ENCODE peak calls at places on chromosomes 2 and 18, in four cellular contexts. L, Y, N and W are unnamed samples.
A peak's percentile ranks its signal among the peaks of the same experiment; 100 is the strongest.

GRCh38 chr2:144524190-144524957 is 4.5 kb upstream of the ZEB2 start:
- DNase-seq in L (peak; percentile 65), Y (peak; percentile 73), N (peak; percentile 78), W (no peak)

GRCh38 chr2:72013726-72014125 is 133.9 kb downstream of the CYP26B1 start:
- DNase-seq in L (no peak), Y (no peak), N (no peak), W (no peak)

GRCh38 chr18:29512203-29512602 is 1335.3 kb upstream of the CDH2 start:
- DNase-seq in L (no peak), Y (no peak), N (no peak), W (no peak)

GRCh38 chr2:215419769-215420470 is 15.9 kb downstream of the FN1 start:
- DNase-seq in L (no peak), Y (no peak), N (no peak), W (no peak)

GRCh38 chr2:46827274-46827930 is 88.2 kb downstream of the MCFD2 start:
- DNase-seq in L (no peak), Y (no peak), N (no peak), W (no peak)

GRCh38 chr2:227228061-227228667 is 63.7 kb downstream of the COL4A3 start:
- DNase-seq in L (no peak), Y (peak; percentile 76), N (no peak), W (peak; percentile 71)

GRCh38 chr2:170715932-170716777 is 1.0 kb downstream of the SP5 start:
- DNase-seq in L (peak; percentile 57), Y (no peak), N (no peak), W (no peak)

GRCh38 chr2:105361132-105361889 is 24.0 kb downstream of the C2orf49 start:
- DNase-seq in L (no peak), Y (no peak), N (no peak), W (no peak)

GRCh38 chr2:240236217-240237111 is 96.0 kb upstream of the OTOS start:
- DNase-seq in L (peak; percentile 36), Y (peak; percentile 82), N (peak; percentile 62), W (no peak)

GRCh38 chr2:176997074-176997791 is 215.4 kb upstream of the HNRNPA3 start:
- DNase-seq in L (no peak), Y (no peak), N (no peak), W (peak; percentile 59)

GRCh38 chr2:163715199-163715598 is 20.6 kb downstream of the FIGN start:
- DNase-seq in L (no peak), Y (no peak), N (peak; percentile 24), W (no peak)

GRCh38 chr18:78890388-78890787 is 89.2 kb upstream of the SALL3 start:
- DNase-seq in L (no peak), Y (no peak), N (no peak), W (no peak)

GRCh38 chr2:43239981-43240761 is 13.8 kb upstream of the ZFP36L2 start:
- DNase-seq in L (no peak), Y (no peak), N (no peak), W (no peak)
- TF ChIP-seq CTCF in L (no peak), Y (peak; percentile 21), N (peak; percentile 12), W (peak; percentile 8)

DNA sequence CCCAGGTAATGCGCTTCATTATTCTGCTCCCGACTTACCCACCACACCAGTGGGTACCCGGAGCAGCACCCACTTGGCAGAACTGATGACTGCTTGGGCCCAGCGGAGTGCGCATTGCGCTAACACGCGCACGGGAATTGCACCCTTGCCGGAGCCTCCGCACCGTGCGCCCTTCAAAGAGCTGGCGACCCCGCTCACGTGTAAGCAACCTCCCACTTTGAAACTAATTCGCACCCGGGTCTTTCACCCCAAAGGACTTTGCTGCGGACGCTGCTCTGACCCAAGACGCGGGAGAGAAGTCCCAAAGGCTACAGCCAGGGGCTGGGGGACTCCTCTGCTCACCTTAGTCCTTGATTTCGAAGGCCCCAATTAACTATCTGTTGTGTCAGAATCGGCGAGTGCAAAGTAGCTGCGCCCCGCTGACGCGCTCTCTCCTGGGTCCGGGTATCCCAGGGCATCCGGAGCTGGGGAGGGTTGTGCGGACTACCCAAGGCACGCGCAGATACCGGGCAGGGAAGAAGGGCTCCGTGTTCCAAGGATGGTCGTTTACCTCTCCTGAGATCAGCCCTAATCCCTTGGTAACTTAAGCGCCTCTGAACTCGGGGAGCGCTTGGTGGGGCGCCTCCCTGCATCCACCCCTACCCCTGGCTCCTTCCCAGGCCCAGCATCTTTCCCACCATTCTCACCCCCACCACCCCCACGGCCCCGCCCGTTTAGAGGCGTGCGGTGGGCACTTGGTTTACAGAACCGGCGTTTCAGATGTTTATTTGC is 13.1 kb upstream of the SATB2 start:
- DNase-seq in L (peak; percentile 50), Y (no peak), N (no peak), W (no peak)
- H3K4me3 ChIP-seq in L (peak overlapping the region; percentile 28), Y (peak overlapping the region; percentile 17), N (no peak overlapping the region), W (no peak overlapping the region)

GRCh38 chr2:100416939-100417744 is at the start of gene CHST10:
- DNase-seq in L (no peak), Y (peak; percentile 62), N (peak; percentile 89), W (peak; percentile 24)
- TF ChIP-seq CTCF in L (no peak), Y (no peak), N (no peak), W (no peak)

DNA sequence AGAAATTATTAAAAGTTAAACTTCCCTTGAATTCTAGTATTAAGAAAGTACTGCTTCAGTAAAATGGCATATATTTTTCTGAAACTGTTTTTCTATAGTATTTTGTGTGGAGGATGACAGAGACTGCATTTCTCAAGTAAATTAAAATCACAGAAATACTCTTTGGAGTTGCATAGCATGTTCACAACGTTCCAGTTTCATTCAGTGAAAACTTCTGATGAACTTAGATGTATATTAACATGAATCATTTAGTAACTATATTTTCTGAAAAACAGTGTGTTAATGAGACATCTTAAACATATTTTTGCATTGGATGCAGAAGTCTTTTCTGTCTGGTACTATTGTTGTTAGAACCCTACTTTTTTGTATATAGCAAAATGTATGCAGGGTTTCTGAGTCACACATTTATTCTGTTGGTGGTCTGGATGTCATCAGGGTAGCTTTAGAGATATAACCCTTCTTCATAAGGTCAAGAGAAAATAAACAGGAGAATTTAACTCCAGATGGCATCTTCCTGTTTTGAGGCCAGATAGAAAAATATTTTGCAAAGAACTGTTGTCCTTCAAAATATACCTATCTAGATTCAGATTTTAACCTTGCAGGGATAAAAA is 5.1 kb downstream of the COL3A1 start:
- DNase-seq in L (no peak), Y (no peak), N (no peak), W (no peak)
- H3K4me3 ChIP-seq in L (no peak overlapping the region), Y (peak overlapping the region; percentile 64), N (no peak overlapping the region), W (no peak overlapping the region)

GRCh38 chr2:31434911-31435310 is 20.4 kb upstream of the XDH start:
- DNase-seq in L (no peak), Y (no peak), N (no peak), W (peak; percentile 57)
- TF ChIP-seq CTCF in L (no peak), Y (peak; percentile 25), N (peak; percentile 26), W (peak; percentile 50)